ENCODE peak calls at places on chromosomes 11 and 22, in eight cellular contexts. I is GM12878, O is suprapubic skin, L is GM23338, U is HL-60, Q is HCT116, V is sigmoid colon, S is prostate gland. K is an unnamed sample.

GRCh38 chr11:134395002-134395401 is 17.0 kb downstream of the B3GAT1 start:
- DNase-seq in Q (no peak), U (no peak), L (no peak), O (no peak), I (no peak), S (no peak), V (no peak), K (no peak)

GRCh38 chr11:5364214-5364613 is 12.9 kb downstream of the OR51B6 start:
- DNase-seq in U (no peak), V (no peak), O (no peak), Q (no peak), S (no peak), I (no peak), L (no peak), K (no peak)

GRCh38 chr11:23359297-23359696 is 499.0 kb upstream of the CCDC179 start:
- DNase-seq in O (no peak), Q (no peak), I (no peak), U (no peak), S (no peak), V (no peak), L (no peak), K (no peak)

GRCh38 chr11:67418476-67419281 is 3.2 kb downstream of the CARNS1 start:
- DNase-seq in V (no peak), L (no peak), Q (no peak), O (no peak), S (no peak), I (no peak), U (no peak), K (no peak)

GRCh38 chr11:72799441-72799840 is 5.6 kb upstream of the STARD10 start:
- DNase-seq in O (no peak), S (no peak), L (no peak), U (no peak), Q (no peak), I (no peak), V (no peak), K (no peak)

GRCh38 chr22:36027579-36027959 is 1.1 kb downstream of the RBFOX2 start:
- DNase-seq in I (no peak), L (no peak), Q (no peak), S (peak), U (no peak), V (peak), O (no peak), K (no peak)

GRCh38 chr11:63762662-63763505 is 5.7 kb downstream of the ZFTA start:
- DNase-seq in S (no peak), Q (no peak), I (no peak), L (peak), O (no peak), V (peak), U (no peak), K (no peak)

GRCh38 chr11:78957481-78958245 is 383.0 kb upstream of the NARS2 start:
- DNase-seq in S (no peak), L (no peak), O (no peak), U (no peak), I (no peak), V (no peak), Q (no peak), K (no peak)

GRCh38 chr11:133123371-133123770 is 408.9 kb downstream of the OPCML start:
- DNase-seq in Q (no peak), V (no peak), S (no peak), U (no peak), L (no peak), I (no peak), O (no peak), K (no peak)

GRCh38 chr11:128908391-128909246 is 17.5 kb downstream of the KCNJ5 start:
- DNase-seq in I (no peak), O (no peak), S (peak), V (peak), U (no peak), L (no peak), Q (peak), K (peak)

GRCh38 chr11:35419713-35420333 is 465 bp upstream of the SLC1A2 start:
- DNase-seq in O (no peak), S (no peak), Q (no peak), I (no peak), V (no peak), L (peak), U (no peak), K (peak)

GRCh38 chr11:68509105-68509504 is 48.6 kb downstream of the PPP6R3 start:
- DNase-seq in V (no peak), S (no peak), I (no peak), O (no peak), Q (no peak), L (peak), U (no peak), K (no peak)

GRCh38 chr11:15941206-15941770 is 415.1 kb downstream of the SOX6 start:
- DNase-seq in I (no peak), O (no peak), Q (no peak), L (peak), V (no peak), U (no peak), S (no peak), K (peak)

GRCh38 chr11:68128682-68129327 is 7.6 kb upstream of the CHKA start:
- DNase-seq in L (peak), Q (no peak), U (no peak), O (no peak), S (peak), I (no peak), V (peak), K (no peak)

GRCh38 chr11:10709299-10710086 is 15.9 kb upstream of the IRAG1 start:
- DNase-seq in V (no peak), U (no peak), L (no peak), Q (no peak), I (no peak), S (no peak), O (no peak), K (no peak)

GRCh38 chr11:33018005-33018404 is 2.3 kb downstream of the DEPDC7 start:
- DNase-seq in I (no peak), S (no peak), Q (no peak), V (no peak), U (no peak), L (no peak), O (no peak), K (no peak)

GRCh38 chr22:29691636-29692326 is 28.0 kb upstream of the CABP7 start:
- DNase-seq in U (no peak), S (no peak), O (no peak), Q (no peak), I (no peak), V (no peak), L (peak), K (no peak)

GRCh38 chr11:70423523-70424505 is 25.5 kb downstream of the CTTN start:
- DNase-seq in V (no peak), Q (no peak), U (peak), L (peak), I (peak), S (no peak), O (no peak), K (no peak)

GRCh38 chr22:31579835-31580242 is 82.2 kb downstream of the PISD start:
- DNase-seq in Q (no peak), S (peak), L (no peak), V (no peak), U (no peak), I (no peak), O (no peak), K (no peak)

GRCh38 chr11:18791175-18792065 is at the start of gene PTPN5:
- DNase-seq in O (no peak), U (no peak), S (no peak), L (peak), V (no peak), I (no peak), Q (no peak), K (peak)

GRCh38 chr11:92762175-92762574 is 207.3 kb upstream of the MTNR1B start:
- DNase-seq in S (no peak), U (no peak), Q (no peak), L (no peak), V (no peak), I (no peak), O (no peak), K (no peak)

GRCh38 chr22:50199251-50199721 is 1.5 kb upstream of the SELENOO start:
- DNase-seq in O (no peak), U (no peak), I (no peak), S (no peak), Q (no peak), V (no peak), L (no peak), K (peak)

GRCh38 chr22:50197856-50198623 is 2.8 kb upstream of the SELENOO start:
- DNase-seq in S (no peak), V (no peak), I (no peak), Q (no peak), O (no peak), U (no peak), L (no peak), K (no peak)

GRCh38 chr22:50198624-50199017 is 2.2 kb upstream of the SELENOO start:
- DNase-seq in V (no peak), S (no peak), O (no peak), I (no peak), U (no peak), L (no peak), Q (no peak), K (peak)

GRCh38 chr22:50196256-50196655 is 4.6 kb upstream of the SELENOO start:
- DNase-seq in L (no peak), I (no peak), Q (no peak), O (no peak), S (no peak), V (no peak), U (no peak), K (peak)

DNA sequence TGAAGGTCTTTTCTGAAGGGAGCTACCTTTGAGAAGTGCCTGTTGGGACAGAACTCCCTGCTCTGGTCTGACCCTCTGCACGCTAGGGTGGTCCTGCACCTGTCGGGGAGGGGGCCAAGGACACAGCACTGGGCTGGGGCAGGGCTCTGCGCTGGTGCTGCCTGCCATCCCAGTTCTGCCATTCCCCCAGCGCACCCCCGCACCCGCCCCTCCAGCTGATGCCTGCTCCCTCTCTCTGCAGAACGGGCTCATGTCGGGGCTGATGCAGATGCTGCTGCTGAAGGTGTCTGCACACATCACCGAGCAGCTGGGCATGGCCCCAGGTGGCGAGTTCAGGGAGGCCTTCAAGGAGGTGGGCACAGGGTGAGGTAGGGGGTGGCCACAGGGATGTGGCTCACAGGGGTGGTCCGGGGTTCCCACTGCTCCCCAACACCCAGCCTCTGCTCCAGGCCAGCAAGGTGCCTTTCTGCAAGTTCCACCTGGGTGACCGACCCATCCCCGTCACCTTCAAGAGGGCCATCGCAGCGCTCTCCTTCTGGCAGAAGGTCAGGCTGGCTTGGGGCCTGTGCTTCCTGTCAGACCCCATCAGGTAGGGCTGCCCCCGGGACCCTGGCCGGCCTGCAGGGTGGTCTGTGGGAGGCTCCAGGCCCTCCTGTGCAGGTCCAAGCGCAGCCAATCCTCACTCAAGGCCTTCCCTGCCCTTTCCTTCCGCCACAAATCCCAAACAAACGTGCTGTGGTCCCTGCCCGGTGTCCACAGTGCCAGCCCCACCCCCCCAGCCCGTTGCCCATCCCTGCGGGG is 3.6 kb upstream of the SELENOO start:
- DNase-seq in O (no peak), U (no peak), S (no peak), I (no peak), L (no peak), V (no peak), Q (no peak), K (no peak)
- TF ChIP-seq POLR2AphosphoS5 in O (no peak), U (no peak), S (no peak), I (no peak), L (no peak), V (no peak), Q (no peak), K (no peak)

GRCh38 chr11:111367411-111368284 is 11.4 kb downstream of the POU2AF1 start:
- DNase-seq in V (no peak), I (peak), U (no peak), O (no peak), L (no peak), S (peak), Q (no peak), K (no peak)

GRCh38 chr11:111370902-111371578 is 8.0 kb downstream of the POU2AF1 start:
- DNase-seq in U (no peak), I (peak), Q (no peak), O (no peak), V (no peak), L (no peak), S (no peak), K (no peak)

GRCh38 chr11:111372538-111372937 is 6.5 kb downstream of the POU2AF1 start:
- DNase-seq in I (no peak), U (no peak), O (no peak), S (no peak), Q (no peak), V (no peak), L (no peak), K (no peak)

GRCh38 chr11:111368285-111368560 is 10.9 kb downstream of the POU2AF1 start:
- DNase-seq in U (no peak), I (no peak), L (no peak), Q (no peak), V (no peak), O (no peak), S (no peak), K (no peak)

DNA sequence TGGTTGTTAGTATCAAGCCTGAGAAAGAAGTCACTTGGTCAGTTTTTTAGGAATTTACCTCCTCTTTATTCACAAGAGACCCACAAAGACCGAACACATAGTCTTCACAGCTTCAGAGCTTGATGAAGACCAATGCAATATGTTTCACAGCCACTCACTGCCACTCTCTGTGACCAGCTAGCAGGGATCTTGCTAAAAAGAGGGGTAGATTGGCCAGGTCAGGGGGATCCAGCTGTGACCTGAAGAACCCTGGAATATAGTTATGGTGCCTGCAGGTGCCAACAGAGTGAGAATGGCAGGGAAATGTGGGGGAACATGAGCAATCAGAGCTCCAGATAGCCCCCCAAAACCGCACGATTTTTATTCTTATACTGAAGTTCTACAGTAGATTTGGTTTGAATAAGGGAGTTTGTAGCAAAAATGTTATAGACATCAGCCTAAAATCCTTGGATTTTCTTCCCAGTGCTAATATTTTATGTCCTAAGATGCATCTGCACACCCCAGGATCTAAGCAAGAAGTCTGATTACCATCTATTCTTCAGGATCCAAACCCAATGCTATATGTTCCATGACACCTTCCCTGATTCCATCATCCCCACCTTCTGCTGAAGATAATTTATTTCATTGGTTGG is 8.7 kb downstream of the POU2AF1 start:
- DNase-seq in S (no peak), L (no peak), O (no peak), V (no peak), Q (no peak), U (no peak), I (no peak), K (no peak)
- TF ChIP-seq POLR2AphosphoS5 in S (no peak), L (no peak), O (no peak), V (no peak), Q (no peak), U (no peak), I (peak), K (no peak)

GRCh38 chr11:61160487-61161189 is 588 bp downstream of the VPS37C start:
- DNase-seq in I (no peak), U (no peak), S (no peak), O (no peak), L (no peak), Q (no peak), V (no peak), K (no peak)
- TF ChIP-seq POLR2AphosphoS5 in I (peak), U (no peak), S (no peak), O (peak), L (no peak), Q (no peak), V (peak), K (peak)

GRCh38 chr11:116073854-116074837 is 569.9 kb upstream of the CADM1 start:
- DNase-seq in Q (no peak), O (no peak), I (peak), S (no peak), L (no peak), V (no peak), U (no peak), K (no peak)
- TF ChIP-seq POLR2AphosphoS5 in Q (no peak), O (no peak), I (peak), S (no peak), L (no peak), V (no peak), U (no peak), K (no peak)

K was measured in upper lobe of left lung.